ENCODE peak calls at places on chromosome 2, in seven cellular contexts. U is DND-41, O is foreskin fibroblast, D is fibroblast of lung, G is retinal pigment epithelial cell, N is AG04450, V is body of pancreas. L is an unnamed sample.

GRCh38 chr2:150570712-150571111 is 83.2 kb upstream of the RND3 start:
- DNase-seq in O (peak; percentile 88), V (no peak), U (no peak), G (peak; percentile 86), D (peak; percentile 87), N (peak; percentile 72), L (peak; percentile 71)

GRCh38 chr2:30098271-30099005 is 48.4 kb upstream of the YPEL5 start:
- DNase-seq in V (no peak), D (no peak), U (no peak), O (no peak), N (no peak), G (no peak), L (no peak)

GRCh38 chr2:158932246-158932645 is 36.2 kb upstream of the TANC1 start:
- DNase-seq in G (no peak), O (peak; percentile 18), U (no peak), V (no peak), D (peak; percentile 47), N (no peak), L (peak; percentile 63)

GRCh38 chr2:41698787-41699422 is 348.9 kb upstream of the PKDCC start:
- DNase-seq in V (no peak), O (peak; percentile 48), N (no peak), D (peak; percentile 17), U (peak; percentile 32), G (no peak), L (no peak)

GRCh38 chr2:210496512-210496911 is 20.0 kb upstream of the LANCL1 start:
- DNase-seq in V (no peak), D (no peak), N (no peak), U (no peak), G (no peak), O (no peak), L (no peak)

GRCh38 chr2:132424526-132425121 is 8.0 kb downstream of the GPR39 start:
- DNase-seq in N (no peak), G (no peak), O (peak; percentile 72), V (peak; percentile 31), D (peak; percentile 70), U (no peak), L (peak; percentile 66)

GRCh38 chr2:140654565-140654964 is 1476.3 kb downstream of the LRP1B start:
- DNase-seq in U (no peak), O (peak; percentile 70), D (peak; percentile 73), G (no peak), V (no peak), N (no peak), L (no peak)

GRCh38 chr2:25098558-25099486 is 56.9 kb downstream of the EFR3B start:
- DNase-seq in V (no peak), U (no peak), O (peak; percentile 27), N (peak; percentile 18), D (peak; percentile 74), G (peak; percentile 65), L (no peak)

GRCh38 chr2:46669996-46670793 is 190.8 kb downstream of the TMEM247 start:
- DNase-seq in G (no peak), O (peak; percentile 69), V (no peak), U (no peak), N (no peak), D (peak; percentile 60), L (peak; percentile 38)

GRCh38 chr2:309148-309969 is 21.5 kb upstream of the ALKAL2 start:
- DNase-seq in V (no peak), G (no peak), O (no peak), N (no peak), D (no peak), U (peak; percentile 12), L (no peak)

GRCh38 chr2:113275556-113276215 is 3.0 kb downstream of the PAX8 start:
- DNase-seq in V (no peak), N (no peak), D (no peak), O (no peak), G (no peak), U (no peak), L (no peak)

GRCh38 chr2:49640630-49641029 is 486.3 kb upstream of the FSHR start:
- DNase-seq in N (no peak), G (no peak), D (no peak), U (no peak), O (no peak), V (no peak), L (no peak)

GRCh38 chr2:28958689-28959088 is 22.4 kb upstream of the TOGARAM2 start:
- DNase-seq in O (peak; percentile 85), N (peak; percentile 50), G (no peak), U (peak; percentile 34), D (peak; percentile 78), V (peak; percentile 47), L (peak; percentile 31)

GRCh38 chr2:223549215-223549614 is 52.9 kb downstream of the SCG2 start:
- DNase-seq in N (peak; percentile 78), G (no peak), V (no peak), O (peak; percentile 98), D (peak; percentile 95), U (no peak), L (peak; percentile 81)

GRCh38 chr2:42937171-42937875 is 144.9 kb upstream of the HAAO start:
- DNase-seq in G (no peak), N (no peak), O (no peak), U (no peak), D (no peak), V (no peak), L (no peak)

GRCh38 chr2:96550787-96551604 is 14.4 kb downstream of the ARID5A start:
- DNase-seq in O (no peak), D (no peak), V (no peak), G (no peak), U (no peak), N (no peak), L (no peak)

GRCh38 chr2:209579236-209579749 is 155.4 kb downstream of the MAP2 start:
- DNase-seq in D (peak; percentile 34), O (peak; percentile 54), G (no peak), V (no peak), U (no peak), N (no peak), L (no peak)

GRCh38 chr2:230418341-230419016 is 2.5 kb downstream of the SP100 start:
- DNase-seq in D (peak; percentile 67), V (no peak), N (no peak), U (no peak), G (peak; percentile 43), O (peak; percentile 69), L (peak; percentile 33)

GRCh38 chr2:158755310-158755709 is 39.8 kb upstream of the DAPL1 start:
- DNase-seq in N (no peak), U (no peak), V (no peak), D (no peak), G (no peak), O (no peak), L (no peak)

GRCh38 chr2:176082885-176083731 is 654 bp downstream of the EVX2 start:
- DNase-seq in O (peak; percentile 48), U (no peak), N (no peak), D (no peak), G (no peak), V (no peak), L (no peak)

GRCh38 chr2:163401481-163401880 is 334.3 kb downstream of the FIGN start:
- DNase-seq in U (no peak), N (no peak), G (peak; percentile 46), D (peak; percentile 64), V (peak; percentile 10), O (peak; percentile 9), L (peak; percentile 43)

DNA sequence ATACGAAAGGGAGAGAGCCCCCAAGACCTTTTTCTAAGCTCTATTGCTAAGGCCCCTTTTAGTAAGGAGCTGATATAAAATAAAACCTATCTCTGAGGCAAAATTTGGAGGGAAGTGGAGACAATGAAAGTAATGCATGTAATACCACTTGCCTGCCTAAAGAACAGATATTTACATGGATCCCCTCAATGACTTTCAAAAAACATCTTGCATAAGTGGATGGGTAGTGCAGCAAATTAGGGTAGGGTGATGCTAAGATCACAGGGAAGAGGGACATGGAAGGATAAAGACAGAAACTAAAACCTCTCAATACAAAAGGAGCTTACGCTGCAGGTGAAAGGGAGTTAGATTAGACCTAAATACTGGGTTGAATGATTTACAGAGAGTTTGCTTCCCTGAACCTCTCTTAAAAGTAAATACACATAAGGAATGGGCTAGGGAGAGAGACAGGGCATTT is 1.1 kb downstream of the ZNF513 start:
- DNase-seq in G (no peak), N (no peak), V (no peak), O (no peak), U (no peak), D (no peak), L (no peak)
- H3K4me3 ChIP-seq in G (peak overlapping the region; percentile 82), N (peak overlapping the region; percentile 88), V (no peak overlapping the region), O (peak overlapping the region; percentile 68), U (peak overlapping the region; percentile 40), D (peak overlapping the region; percentile 79), L (peak overlapping the region; percentile 82)

DNA sequence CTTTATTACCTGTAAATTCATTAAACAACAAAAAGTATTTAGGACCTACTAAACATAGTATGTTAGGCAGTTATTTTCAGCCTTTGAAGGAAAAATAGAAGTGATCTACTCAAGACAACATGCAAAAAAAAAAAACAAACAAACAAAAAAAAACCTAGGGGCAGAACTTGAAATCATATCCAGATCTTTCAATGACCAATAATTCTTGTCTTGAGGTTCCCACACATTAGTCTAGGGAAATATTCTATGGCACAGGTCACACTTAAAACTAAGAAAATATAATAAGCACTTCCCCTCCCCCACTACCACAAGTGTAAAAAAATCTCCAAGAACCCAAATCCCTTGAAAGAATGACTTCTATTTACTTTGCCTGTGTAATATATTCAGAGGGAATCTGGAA is 3.6 kb downstream of the PELI1 start:
- DNase-seq in N (no peak), D (no peak), O (no peak), V (no peak), G (no peak), U (no peak), L (no peak)
- H3K4me3 ChIP-seq in N (no peak overlapping the region), D (no peak overlapping the region), O (no peak overlapping the region), V (no peak overlapping the region), G (no peak overlapping the region), U (no peak overlapping the region), L (no peak overlapping the region)

DNA sequence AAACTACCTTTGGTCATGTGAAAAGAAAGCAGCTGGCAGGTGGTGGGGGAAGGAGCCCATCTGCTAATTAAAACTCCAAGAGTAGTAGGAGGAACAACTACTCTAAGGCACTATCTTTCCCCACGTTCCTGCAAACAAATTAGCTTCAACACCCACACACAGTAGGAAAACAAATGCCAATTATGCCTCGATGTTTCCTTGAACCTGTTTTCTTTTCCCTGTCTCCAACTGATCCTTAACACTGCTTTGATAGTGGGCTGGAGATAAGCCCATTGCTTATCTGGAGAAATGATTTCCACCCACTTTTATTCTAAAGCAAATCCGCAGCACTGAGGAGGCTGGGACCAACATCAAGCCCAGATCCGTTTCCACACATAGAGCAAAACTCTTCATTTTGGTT is 36.0 kb downstream of the DDX18 start:
- DNase-seq in V (no peak), N (no peak), O (no peak), D (no peak), G (no peak), U (no peak), L (no peak)
- H3K4me3 ChIP-seq in V (no peak overlapping the region), N (no peak overlapping the region), O (no peak overlapping the region), D (no peak overlapping the region), G (no peak overlapping the region), U (no peak overlapping the region), L (no peak overlapping the region)

GRCh38 chr2:15230599-15231192 is 330.4 kb downstream of the NBAS start:
- DNase-seq in N (no peak), O (no peak), G (no peak), U (no peak), V (no peak), D (no peak), L (no peak)
- H3K4me3 ChIP-seq in N (no peak overlapping the region), O (no peak overlapping the region), G (no peak overlapping the region), U (no peak overlapping the region), V (no peak overlapping the region), D (no peak overlapping the region), L (no peak overlapping the region)

L was measured in skeletal muscle cell.